ENCODE peak calls at places on chromosome 20, in ten cellular contexts. B is esophagus squamous epithelium, W is uterus, T is A549, D is HCT116, M is H54, R is erythroblast, C is tibial nerve, Z is ovary, V is heart left ventricle. S is an unnamed sample.

GRCh38 chr20:24257171-24257570 is 212.3 kb upstream of the SYNDIG1 start:
- DNase-seq in B (no peak), W (no peak), T (no peak), D (no peak), M (no peak), R (no peak), C (no peak), Z (no peak), V (no peak), S (no peak)

GRCh38 chr20:40777653-40778052 is 88.6 kb upstream of the MAFB start:
- DNase-seq in B (no peak), W (no peak), T (no peak), D (no peak), M (no peak), R (no peak), C (no peak), Z (no peak), V (no peak), S (no peak)

GRCh38 chr20:19619904-19620430 is 138.1 kb upstream of the RIN2 start:
- DNase-seq in B (no peak), W (no peak), T (no peak), D (no peak), M (no peak), R (no peak), C (no peak), Z (no peak), V (no peak), S (no peak)

GRCh38 chr20:61257596-61257995 is 5.5 kb downstream of the CDH4 start:
- DNase-seq in B (no peak), W (no peak), T (no peak), D (no peak), M (no peak), R (no peak), C (no peak), Z (no peak), V (no peak), S (no peak)

GRCh38 chr20:11114382-11114781 is 440.6 kb upstream of the JAG1 start:
- DNase-seq in B (no peak), W (no peak), T (no peak), D (no peak), M (no peak), R (no peak), C (no peak), Z (no peak), V (no peak), S (no peak)

GRCh38 chr20:1934578-1935573 is 39.7 kb downstream of the SIRPA start:
- DNase-seq in B (no peak), W (peak), T (no peak), D (no peak), M (peak), R (no peak), C (peak), Z (no peak), V (no peak), S (no peak)

GRCh38 chr20:62220666-62221568 is 839 bp upstream of the HRH3 start:
- DNase-seq in B (no peak), W (no peak), T (no peak), D (no peak), M (no peak), R (no peak), C (no peak), Z (no peak), V (no peak), S (peak)

GRCh38 chr20:43949741-43950618 is 35.3 kb downstream of the TOX2 start:
- DNase-seq in B (peak), W (no peak), T (no peak), D (no peak), M (no peak), R (peak), C (no peak), Z (no peak), V (peak), S (no peak)

GRCh38 chr20:37934634-37935010 is 31.7 kb downstream of the VSTM2L start:
- DNase-seq in B (no peak), W (no peak), T (no peak), D (no peak), M (no peak), R (no peak), C (no peak), Z (no peak), V (no peak), S (no peak)

GRCh38 chr20:58712116-58712822 is 19.7 kb downstream of the NPEPL1 start:
- DNase-seq in B (no peak), W (peak), T (no peak), D (no peak), M (no peak), R (no peak), C (peak), Z (no peak), V (peak), S (peak)

GRCh38 chr20:44730441-44730840 is 15.2 kb upstream of the KCNK15 start:
- DNase-seq in B (no peak), W (no peak), T (no peak), D (peak), M (no peak), R (no peak), C (no peak), Z (no peak), V (no peak), S (no peak)

GRCh38 chr20:59268827-59269226 is 31.6 kb upstream of the EDN3 start:
- DNase-seq in B (no peak), W (no peak), T (no peak), D (no peak), M (no peak), R (no peak), C (no peak), Z (no peak), V (no peak), S (peak)

GRCh38 chr20:62824476-62825287 is 7.8 kb downstream of the COL9A3 start:
- DNase-seq in B (no peak), W (no peak), T (no peak), D (no peak), M (no peak), R (peak), C (no peak), Z (no peak), V (no peak), S (no peak)

GRCh38 chr20:35395728-35396127 is 16.0 kb downstream of the UQCC1 start:
- DNase-seq in B (no peak), W (no peak), T (no peak), D (no peak), M (peak), R (no peak), C (no peak), Z (no peak), V (no peak), S (no peak)

GRCh38 chr20:25499855-25500434 is 85.4 kb downstream of the NINL start:
- DNase-seq in B (no peak), W (no peak), T (no peak), D (no peak), M (no peak), R (no peak), C (no peak), Z (no peak), V (no peak), S (no peak)

GRCh38 chr20:61949714-61950630 is 115.7 kb downstream of the TAF4 start:
- DNase-seq in B (no peak), W (no peak), T (no peak), D (no peak), M (no peak), R (no peak), C (no peak), Z (no peak), V (no peak), S (peak)

GRCh38 chr20:35093245-35093884 is 758 bp upstream of the TRPC4AP start:
- DNase-seq in B (no peak), W (no peak), T (peak), D (no peak), M (peak), R (peak), C (no peak), Z (no peak), V (no peak), S (no peak)

DNA sequence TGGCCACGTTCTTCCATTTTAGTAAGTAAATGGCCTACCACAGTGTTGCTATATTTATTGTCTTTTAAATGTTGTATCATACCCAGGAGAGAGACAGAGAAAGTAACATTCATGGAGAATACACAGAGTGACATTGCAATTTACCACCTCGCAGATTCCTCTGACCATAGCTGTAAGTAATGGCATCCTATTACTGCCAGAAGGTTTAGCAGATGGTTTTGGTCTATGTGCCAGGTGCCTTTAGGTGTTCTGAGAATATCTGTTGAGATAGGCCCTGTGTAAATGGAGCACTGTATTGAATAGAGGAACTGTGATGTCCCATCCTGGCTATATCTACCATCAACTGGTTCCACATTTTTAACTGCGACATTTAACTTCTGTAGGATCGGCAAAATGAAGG is 559.6 kb downstream of the KIF16B start:
- DNase-seq in B (no peak), W (no peak), T (no peak), D (no peak), M (no peak), R (no peak), C (no peak), Z (no peak), V (no peak), S (no peak)
- TF ChIP-seq POLR2A in B (no peak), W (no peak), T (no peak), D (no peak), M (no peak), R (no peak), C (no peak), Z (no peak), V (no peak), S (no peak)

GRCh38 chr20:3239026-3239866 is at the start of gene SLC4A11:
- DNase-seq in B (no peak), W (no peak), T (peak), D (peak), M (peak), R (peak), C (no peak), Z (no peak), V (peak), S (peak)
- TF ChIP-seq POLR2A in B (no peak), W (no peak), T (peak), D (no peak), M (peak), R (no peak), C (no peak), Z (no peak), V (no peak), S (no peak)

DNA sequence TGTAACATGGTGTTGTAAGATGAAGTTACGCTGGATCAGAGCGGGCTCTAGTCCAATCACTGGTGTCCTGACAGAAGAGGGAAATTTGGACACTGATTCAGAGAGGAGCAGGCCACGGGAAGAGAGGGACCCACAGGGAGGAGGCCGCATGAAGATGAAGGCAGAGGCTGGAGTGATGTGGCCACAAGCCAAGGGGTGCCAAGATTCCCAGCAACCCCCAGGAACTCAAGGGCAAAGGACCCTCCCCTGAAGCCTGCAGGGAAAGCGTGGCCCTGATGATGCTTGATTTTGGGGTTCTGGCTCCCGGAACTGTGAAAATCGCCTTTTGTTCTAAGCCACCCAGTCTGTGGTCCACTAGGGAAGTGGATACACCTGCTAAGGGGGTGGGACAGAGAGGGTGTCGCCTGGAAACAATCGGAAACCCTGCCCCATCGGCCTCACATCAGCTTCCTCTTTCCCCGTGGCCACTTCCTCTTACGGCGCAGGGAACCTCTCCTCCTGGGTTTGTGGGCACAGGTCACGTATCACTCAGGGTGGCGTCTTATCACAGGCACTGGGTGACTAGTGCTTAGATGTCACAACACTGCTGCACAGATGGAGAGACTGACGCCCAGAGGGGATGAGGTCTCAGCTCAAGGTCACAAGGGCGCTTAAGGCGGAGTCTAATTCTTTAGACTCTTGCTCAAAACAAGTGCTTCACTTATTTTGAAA is 58.0 kb downstream of the SULF2 start:
- DNase-seq in B (peak), W (no peak), T (no peak), D (no peak), M (no peak), R (peak), C (peak), Z (no peak), V (peak), S (no peak)
- TF ChIP-seq POLR2A in B (no peak), W (no peak), T (no peak), D (no peak), M (no peak), R (no peak), C (no peak), Z (no peak), V (no peak), S (no peak)

GRCh38 chr20:57436223-57436545 is 45.0 kb downstream of the RBM38 start:
- DNase-seq in B (no peak), W (no peak), T (no peak), D (no peak), M (no peak), R (no peak), C (no peak), Z (no peak), V (no peak), S (no peak)

GRCh38 chr20:57437267-57437666 is 46.1 kb downstream of the RBM38 start:
- DNase-seq in B (no peak), W (no peak), T (no peak), D (no peak), M (no peak), R (no peak), C (no peak), Z (no peak), V (no peak), S (no peak)

GRCh38 chr20:57439432-57439831 is 48.2 kb downstream of the RBM38 start:
- DNase-seq in B (no peak), W (peak), T (no peak), D (no peak), M (peak), R (no peak), C (no peak), Z (peak), V (peak), S (no peak)

GRCh38 chr20:57438552-57438951 is 47.4 kb downstream of the RBM38 start:
- DNase-seq in B (no peak), W (no peak), T (no peak), D (no peak), M (no peak), R (peak), C (no peak), Z (no peak), V (no peak), S (no peak)

GRCh38 chr20:57437672-57438330 is 46.6 kb downstream of the RBM38 start:
- DNase-seq in B (no peak), W (no peak), T (no peak), D (no peak), M (no peak), R (no peak), C (no peak), Z (no peak), V (no peak), S (no peak)
- TF ChIP-seq POLR2A in B (no peak), W (no peak), T (no peak), D (no peak), M (no peak), R (no peak), C (no peak), Z (no peak), V (no peak), S (no peak)

GRCh38 chr20:31564284-31564683 is 40.8 kb upstream of the ID1 start:
- DNase-seq in B (no peak), W (no peak), T (no peak), D (no peak), M (no peak), R (no peak), C (no peak), Z (no peak), V (no peak), S (no peak)

GRCh38 chr20:31559704-31560093 is 45.4 kb upstream of the ID1 start:
- DNase-seq in B (no peak), W (no peak), T (no peak), D (no peak), M (no peak), R (no peak), C (no peak), Z (no peak), V (no peak), S (no peak)

GRCh38 chr20:31562241-31562640 is 42.8 kb upstream of the ID1 start:
- DNase-seq in B (no peak), W (no peak), T (no peak), D (peak), M (no peak), R (no peak), C (no peak), Z (no peak), V (no peak), S (no peak)

GRCh38 chr20:31560900-31561598 is 44.0 kb upstream of the ID1 start:
- DNase-seq in B (no peak), W (no peak), T (peak), D (peak), M (peak), R (no peak), C (no peak), Z (no peak), V (no peak), S (no peak)

GRCh38 chr20:31560094-31560899 is 44.8 kb upstream of the ID1 start:
- DNase-seq in B (peak), W (peak), T (peak), D (peak), M (no peak), R (peak), C (peak), Z (no peak), V (peak), S (peak)
- TF ChIP-seq POLR2A in B (no peak), W (no peak), T (no peak), D (no peak), M (no peak), R (no peak), C (no peak), Z (no peak), V (no peak), S (no peak)

GRCh38 chr20:543369-544152 is at the start of gene CSNK2A1:
- DNase-seq in B (peak), W (peak), T (peak), D (peak), M (peak), R (peak), C (peak), Z (peak), V (peak), S (peak)
- TF ChIP-seq POLR2A in B (peak), W (peak), T (peak), D (peak), M (peak), R (peak), C (peak), Z (peak), V (peak), S (peak)

GRCh38 chr20:50242863-50243609 is 52.4 kb downstream of the CEBPB start:
- DNase-seq in B (no peak), W (no peak), T (no peak), D (peak), M (no peak), R (no peak), C (no peak), Z (no peak), V (no peak), S (no peak)
- TF ChIP-seq POLR2A in B (no peak), W (no peak), T (no peak), D (no peak), M (no peak), R (no peak), C (no peak), Z (no peak), V (no peak), S (no peak)

GRCh38 chr20:32010096-32010495 is at the start of gene CCM2L:
- DNase-seq in B (no peak), W (no peak), T (no peak), D (no peak), M (no peak), R (no peak), C (no peak), Z (no peak), V (no peak), S (no peak)
- TF ChIP-seq POLR2A in B (no peak), W (no peak), T (no peak), D (no peak), M (no peak), R (no peak), C (no peak), Z (no peak), V (no peak), S (no peak)

S was measured in H1.